ENCODE peak calls at places on chromosome 9, in six cellular contexts. Z is A549, H is NB4, A is GM12878, C is K562, O is HepG2. V is an unnamed sample.

GRCh38 chr9:120299785-120300184 is 280.2 kb downstream of the CDK5RAP2 start:
- DNase-seq in H (peak; percentile 27), C (no peak), O (no peak), Z (peak; percentile 29), A (no peak), V (no peak)

GRCh38 chr9:98380065-98380681 is 124.7 kb upstream of the TBC1D2 start:
- DNase-seq in C (peak; percentile 17), O (no peak), Z (peak; percentile 52), H (no peak), A (peak; percentile 26), V (peak; percentile 8)

GRCh38 chr9:6901179-6901578 is 143.4 kb downstream of the KDM4C start:
- DNase-seq in H (no peak), C (no peak), Z (no peak), A (no peak), O (peak; percentile 35), V (no peak)

GRCh38 chr9:125815568-125815967 is 68.4 kb downstream of the PBX3 start:
- DNase-seq in Z (peak; percentile 23), A (no peak), C (no peak), O (no peak), H (no peak), V (no peak)

GRCh38 chr9:23123048-23123632 is 676.5 kb downstream of the DMRTA1 start:
- DNase-seq in H (peak; percentile 36), Z (peak; percentile 52), O (peak; percentile 5), A (no peak), C (no peak), V (peak; percentile 55)

GRCh38 chr9:8365029-8365428 is 565.5 kb upstream of the DMAC1 start:
- DNase-seq in O (no peak), C (no peak), A (no peak), Z (no peak), H (peak; percentile 33), V (peak; percentile 94)

GRCh38 chr9:96031366-96031824 is 155.9 kb downstream of the ERCC6L2 start:
- DNase-seq in A (no peak), H (no peak), C (no peak), Z (peak; percentile 82), O (no peak), V (no peak)

GRCh38 chr9:30609713-30610112 is 1774.7 kb upstream of the ACO1 start:
- DNase-seq in A (no peak), C (no peak), Z (no peak), O (no peak), H (peak; percentile 16), V (no peak)

GRCh38 chr9:86052556-86053468 is 46.5 kb downstream of the GOLM1 start:
- DNase-seq in C (no peak), O (no peak), H (no peak), Z (no peak), A (no peak), V (no peak)

GRCh38 chr9:36064448-36065037 is 27.8 kb downstream of the RECK start:
- DNase-seq in C (no peak), A (no peak), O (no peak), Z (no peak), H (no peak), V (peak; percentile 38)

GRCh38 chr9:105901514-105902109 is 207.3 kb downstream of the TMEM38B start:
- DNase-seq in H (peak; percentile 52), O (peak; percentile 25), A (no peak), Z (peak; percentile 52), C (peak; percentile 60), V (peak; percentile 10)

GRCh38 chr9:120574473-120574872 is 5.5 kb downstream of the CDK5RAP2 start:
- DNase-seq in H (no peak), Z (no peak), O (peak; percentile 54), C (no peak), A (no peak), V (no peak)

GRCh38 chr9:124779368-124780059 is 2.6 kb downstream of the OLFML2A start:
- DNase-seq in O (peak; percentile 74), C (no peak), H (peak; percentile 25), A (no peak), Z (peak; percentile 88), V (peak; percentile 63)

GRCh38 chr9:21889673-21890072 is 87.2 kb downstream of the MTAP start:
- DNase-seq in H (no peak), A (no peak), C (no peak), O (no peak), Z (no peak), V (no peak)

GRCh38 chr9:114289571-114290481 is 33.1 kb upstream of the ORM1 start:
- DNase-seq in C (no peak), Z (no peak), O (no peak), H (no peak), A (no peak), V (no peak)

GRCh38 chr9:105138306-105138801 is 106.1 kb upstream of the SLC44A1 start:
- DNase-seq in H (no peak), Z (no peak), C (no peak), O (peak; percentile 28), A (no peak), V (no peak)

GRCh38 chr9:126915281-126915816 is 767 bp downstream of the RALGPS1 start:
- DNase-seq in H (peak; percentile 6), C (peak; percentile 80), A (no peak), O (no peak), Z (no peak), V (no peak)

GRCh38 chr9:122827759-122828090 is 663 bp downstream of the PDCL start:
- DNase-seq in A (no peak), C (no peak), H (no peak), Z (peak; percentile 24), O (no peak), V (no peak)

GRCh38 chr9:77017505-77017894 is 2.0 kb upstream of the FOXB2 start:
- DNase-seq in A (no peak), Z (no peak), H (no peak), C (no peak), O (no peak), V (no peak)

GRCh38 chr9:22170990-22171663 is 162.0 kb upstream of the CDKN2B start:
- DNase-seq in A (peak; percentile 7), H (no peak), C (no peak), Z (no peak), O (no peak), V (no peak)

GRCh38 chr9:35367451-35367850 is 122.5 kb upstream of the RUSC2 start:
- DNase-seq in C (no peak), A (no peak), H (no peak), O (no peak), Z (peak; percentile 5), V (peak; percentile 91)

GRCh38 chr9:135693771-135694170 is 5.5 kb downstream of the SOHLH1 start:
- DNase-seq in A (no peak), C (no peak), Z (no peak), H (no peak), O (no peak), V (no peak)

GRCh38 chr9:128097156-128098016 is 29.4 kb downstream of the SLC25A25 start:
- DNase-seq in H (no peak), A (no peak), C (no peak), Z (no peak), O (no peak), V (no peak)

GRCh38 chr9:128099932-128100491 is 27.5 kb downstream of the PTGES2 start:
- DNase-seq in Z (no peak), O (no peak), H (no peak), C (peak; percentile 43), A (no peak), V (peak; percentile 67)

GRCh38 chr9:128096614-128097013 is 28.6 kb downstream of the SLC25A25 start:
- DNase-seq in H (no peak), Z (no peak), C (peak; percentile 22), A (no peak), O (no peak), V (no peak)

GRCh38 chr9:128098936-128099931 is 28.3 kb downstream of the PTGES2 start:
- DNase-seq in Z (no peak), O (no peak), H (no peak), C (peak; percentile 38), A (no peak), V (no peak)

GRCh38 chr9:128098017-128098935 is 29.3 kb downstream of the PTGES2 start:
- DNase-seq in H (peak; percentile 95), O (peak; percentile 98), A (no peak), Z (peak; percentile 93), C (peak; percentile 73), V (peak; percentile 96)
- TF ChIP-seq MYC in H (no peak), O (peak; percentile 79), A (no peak), Z (peak; percentile 94), C (no peak), V (peak; percentile 86)

GRCh38 chr9:69918317-69918716 is 97.7 kb downstream of the CFAP95 start:
- DNase-seq in Z (no peak), A (no peak), H (no peak), O (no peak), C (no peak), V (no peak)

GRCh38 chr9:69923972-69924371 is 103.4 kb downstream of the CFAP95 start:
- DNase-seq in A (no peak), O (no peak), H (no peak), C (no peak), Z (no peak), V (no peak)

GRCh38 chr9:69916950-69917349 is 96.3 kb downstream of the CFAP95 start:
- DNase-seq in C (no peak), A (no peak), H (no peak), O (no peak), Z (no peak), V (peak; percentile 20)

GRCh38 chr9:69922646-69923045 is 102.0 kb downstream of the CFAP95 start:
- DNase-seq in H (no peak), Z (no peak), C (no peak), A (no peak), O (no peak), V (no peak)

GRCh38 chr9:69919461-69920061 is 98.9 kb downstream of the CFAP95 start:
- DNase-seq in H (peak; percentile 35), Z (peak; percentile 59), O (peak; percentile 50), A (no peak), C (peak; percentile 30), V (peak; percentile 60)
- TF ChIP-seq MYC in H (no peak), Z (no peak), O (no peak), A (no peak), C (no peak), V (no peak)

DNA sequence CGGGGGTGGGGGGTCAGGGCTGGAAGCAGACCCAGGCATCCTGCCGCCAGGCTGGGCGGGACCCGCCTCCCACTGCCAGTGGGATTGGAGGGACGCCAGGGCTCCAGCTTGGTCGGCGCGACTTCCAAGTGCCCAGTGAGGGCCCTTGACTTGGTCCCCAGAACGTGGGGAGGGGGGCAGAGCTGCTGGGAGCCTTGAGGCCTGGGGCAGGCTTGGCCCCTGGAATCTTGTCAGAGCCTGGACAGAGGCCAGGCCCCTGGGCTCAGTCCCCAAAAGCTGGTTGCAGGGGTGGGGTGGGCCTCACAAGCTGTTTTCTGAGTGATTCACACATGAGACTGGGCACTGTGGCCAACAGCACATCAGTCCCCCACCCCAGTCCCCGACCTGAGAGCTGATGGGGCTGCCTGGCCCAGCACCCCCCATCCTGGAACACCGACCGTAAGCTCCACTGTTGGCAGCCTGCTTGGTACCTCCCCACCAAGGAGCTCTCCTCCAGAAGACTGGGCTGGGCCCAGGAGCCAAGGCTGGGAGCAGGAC is 528 bp downstream of the CLIC3 start:
- DNase-seq in A (no peak), C (no peak), O (no peak), H (no peak), Z (no peak), V (peak; percentile 13)
- TF ChIP-seq MYC in A (no peak), C (no peak), O (no peak), H (no peak), Z (no peak), V (no peak)

DNA sequence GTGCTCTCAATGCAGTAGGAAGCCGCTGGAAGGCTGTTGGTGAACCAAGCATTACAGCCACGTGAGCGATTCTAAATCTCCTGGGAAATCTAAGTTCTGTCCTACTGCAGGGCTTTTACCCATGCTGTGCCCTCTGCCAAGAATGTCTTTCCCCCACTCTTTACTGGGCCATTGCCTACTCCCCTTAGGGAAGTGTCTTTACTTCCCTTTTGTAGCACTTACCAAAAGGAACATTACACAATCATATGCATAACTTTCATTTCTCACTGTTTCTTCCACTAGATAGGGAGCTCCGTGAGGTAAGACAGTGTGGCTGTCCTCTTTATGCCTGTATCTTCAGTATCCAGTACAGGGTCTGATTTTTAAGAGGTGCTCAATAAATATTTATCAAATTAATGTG is 241.7 kb upstream of the NR4A3 start:
- DNase-seq in A (no peak), C (no peak), O (no peak), H (peak; percentile 80), Z (no peak), V (no peak)
- TF ChIP-seq MYC in A (no peak), C (no peak), O (no peak), H (no peak), Z (no peak), V (no peak)

V was measured in endothelial cell of umbilical vein.